ENCODE peak calls at places on chromosome 10, in six cellular contexts. A, S, D, L, X and I are unnamed samples.

GRCh38 chr10:52314007-52314821 is at the start of gene DKK1:
- DNase-seq in A (peak; percentile 87), S (no peak), X (peak; percentile 72), D (no peak), L (peak; percentile 36), I (peak; percentile 77)

GRCh38 chr10:123558651-123559050 is 107.5 kb upstream of the GPR26 start:
- DNase-seq in D (no peak), L (no peak), A (no peak), S (no peak), X (no peak), I (no peak)

GRCh38 chr10:121413951-121414350 is 184.3 kb downstream of the FGFR2 start:
- DNase-seq in L (no peak), X (no peak), A (no peak), S (no peak), D (no peak), I (no peak)

GRCh38 chr10:19730848-19731247 is 85.4 kb upstream of the PLXDC2 start:
- DNase-seq in S (no peak), X (no peak), A (no peak), L (no peak), D (no peak), I (no peak)

GRCh38 chr10:75029420-75029819 is 82.0 kb upstream of the SAMD8 start:
- DNase-seq in A (no peak), X (no peak), D (no peak), L (no peak), S (no peak), I (no peak)

GRCh38 chr10:102452672-102453340 is 1.5 kb upstream of the C10orf95 start:
- DNase-seq in X (no peak), L (no peak), A (no peak), D (no peak), S (no peak), I (peak; percentile 53)

GRCh38 chr10:35492387-35493195 is 112.5 kb upstream of the GJD4 start:
- DNase-seq in A (no peak), S (no peak), L (no peak), X (no peak), D (no peak), I (no peak)

GRCh38 chr10:58152698-58153263 is 114.9 kb downstream of the IPMK start:
- DNase-seq in S (no peak), X (no peak), D (no peak), A (no peak), L (no peak), I (peak; percentile 70)

GRCh38 chr10:97861924-97862323 is 12.3 kb downstream of the GOLGA7B start:
- DNase-seq in A (no peak), L (no peak), D (no peak), X (no peak), S (no peak), I (no peak)

GRCh38 chr10:6171891-6172354 is 30.8 kb upstream of the PFKFB3 start:
- DNase-seq in D (no peak), X (peak; percentile 85), A (peak; percentile 83), L (peak; percentile 46), S (no peak), I (peak; percentile 88)

GRCh38 chr10:30387646-30388243 is 38.7 kb upstream of the MTPAP start:
- DNase-seq in D (no peak), A (no peak), S (no peak), X (no peak), L (no peak), I (no peak)

GRCh38 chr10:28282341-28282740 is 20.5 kb downstream of the MPP7 start:
- DNase-seq in A (no peak), L (no peak), D (no peak), X (no peak), S (no peak), I (no peak)

GRCh38 chr10:82969405-82969804 is 1094.4 kb downstream of the NRG3 start:
- DNase-seq in S (no peak), L (no peak), D (no peak), X (no peak), A (no peak), I (peak; percentile 7)

GRCh38 chr10:130459011-130459410 is 322.8 kb downstream of the GLRX3 start:
- DNase-seq in D (no peak), S (no peak), A (no peak), X (no peak), L (no peak), I (no peak)

GRCh38 chr10:79084012-79084971 is 15.5 kb downstream of the ZMIZ1 start:
- DNase-seq in X (peak; percentile 95), L (peak; percentile 93), D (no peak), S (peak; percentile 46), A (peak; percentile 95), I (peak; percentile 72)

GRCh38 chr10:32317795-32318194 is 29.2 kb downstream of the EPC1 start:
- DNase-seq in X (no peak), D (no peak), A (no peak), S (no peak), L (no peak), I (peak; percentile 38)

GRCh38 chr10:72322280-72323058 is 32.2 kb downstream of the DNAJB12 start:
- DNase-seq in D (no peak), S (no peak), L (no peak), A (no peak), X (no peak), I (no peak)
- H3K27ac ChIP-seq in D (no peak overlapping the region), S (peak overlapping the region; percentile 95), L (peak overlapping the region; percentile 2), A (no peak overlapping the region), X (peak overlapping the region; percentile 85), I (peak overlapping the region; percentile 96)

GRCh38 chr10:3757250-3757637 is 27.8 kb downstream of the KLF6 start:
- DNase-seq in X (no peak), S (no peak), D (no peak), A (no peak), L (no peak), I (no peak)
- H3K4me1 ChIP-seq in X (peaks cover 11% of the 10 kb centered on the region), S (peaks cover 68% of the 10 kb centered on the region), D (peaks cover 8% of the 10 kb centered on the region), A (no peaks in the 10 kb centered on the region), L (peaks cover 11% of the 10 kb centered on the region), I (no peaks in the 10 kb centered on the region)

GRCh38 chr10:92811986-92812385 is 36.3 kb upstream of the EXOC6 start:
- DNase-seq in D (no peak), X (no peak), L (no peak), A (no peak), S (no peak), I (no peak)
- H3K27ac ChIP-seq in D (no peak overlapping the region), X (no peak overlapping the region), L (peak overlapping the region; percentile 26), A (no peak overlapping the region), S (no peak overlapping the region), I (no peak overlapping the region)

GRCh38 chr10:115801987-115802386 is 471.0 kb downstream of the GFRA1 start:
- DNase-seq in D (no peak), X (no peak), A (no peak), L (no peak), S (no peak), I (no peak)

GRCh38 chr10:115802911-115803310 is 470.1 kb downstream of the GFRA1 start:
- DNase-seq in D (no peak), L (no peak), S (no peak), A (no peak), X (no peak), I (no peak)

GRCh38 chr10:115795964-115796363 is 477.0 kb downstream of the GFRA1 start:
- DNase-seq in L (no peak), D (no peak), S (no peak), X (no peak), A (no peak), I (no peak)

DNA sequence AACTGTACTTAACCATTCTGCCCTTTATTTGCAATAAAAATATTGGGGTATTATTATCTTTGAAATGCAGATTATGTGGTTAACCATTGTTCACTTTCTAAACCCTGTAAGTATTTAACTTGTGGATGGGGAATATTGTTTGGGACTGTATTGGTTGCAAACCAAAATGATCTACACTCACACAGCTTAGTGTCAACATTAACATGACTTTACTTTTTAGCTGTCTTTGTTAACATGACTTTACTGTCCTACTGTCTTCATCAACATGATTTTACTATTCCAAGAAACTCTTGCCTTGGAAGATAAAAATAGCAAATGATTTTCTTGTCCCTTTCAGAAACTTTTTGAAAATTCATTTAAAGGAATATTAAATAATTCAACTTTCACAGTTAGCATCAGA is 471.5 kb downstream of the GFRA1 start:
- DNase-seq in X (no peak), A (no peak), D (no peak), S (no peak), L (no peak), I (no peak)
- H3K4me1 ChIP-seq in X (no peaks in the 10 kb centered on the region), A (no peaks in the 10 kb centered on the region), D (no peaks in the 10 kb centered on the region), S (no peaks in the 10 kb centered on the region), L (no peaks in the 10 kb centered on the region), I (no peaks in the 10 kb centered on the region)

DNA sequence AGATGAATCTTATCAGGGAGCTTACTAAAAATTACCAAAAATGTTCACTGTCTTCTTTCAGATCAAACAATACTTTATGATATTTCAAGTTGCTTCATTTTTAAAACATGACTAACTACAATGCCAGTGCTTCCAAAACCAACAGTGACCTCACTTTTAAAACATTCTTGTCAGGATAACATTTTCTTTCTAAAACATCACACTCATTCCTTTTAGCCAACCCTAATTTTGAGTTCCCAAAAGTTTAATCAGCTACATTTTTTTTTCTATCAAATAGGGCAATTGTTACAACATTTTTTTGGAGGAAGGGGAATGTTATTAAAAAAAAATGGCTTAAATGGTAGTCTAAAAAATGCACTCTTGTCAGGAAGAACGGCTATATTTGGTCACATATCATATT is 37.3 kb downstream of the RTKN2 start:
- DNase-seq in S (no peak), A (no peak), X (no peak), D (no peak), L (no peak), I (no peak)
- H3K27ac ChIP-seq in S (peak overlapping the region; percentile 31), A (peak overlapping the region; percentile 33), X (peak overlapping the region; percentile 56), D (no peak overlapping the region), L (no peak overlapping the region), I (no peak overlapping the region)

GRCh38 chr10:60237977-60238376 is 151.7 kb downstream of the ANK3 start:
- DNase-seq in D (no peak), S (no peak), L (no peak), X (no peak), A (no peak), I (no peak)
- H3K4me1 ChIP-seq in D (no peaks in the 10 kb centered on the region), S (peaks cover 15% of the 10 kb centered on the region), L (peaks cover 9% of the 10 kb centered on the region), X (no peaks in the 10 kb centered on the region), A (no peaks in the 10 kb centered on the region), I (peaks cover 7% of the 10 kb centered on the region)

GRCh38 chr10:69728335-69728861 is 73.3 kb upstream of the COL13A1 start:
- DNase-seq in L (no peak), A (no peak), S (no peak), D (no peak), X (no peak), I (no peak)
- H3K27ac ChIP-seq in L (no peak overlapping the region), A (no peak overlapping the region), S (peak overlapping the region; percentile 42), D (no peak overlapping the region), X (peak overlapping the region; percentile 91), I (no peak overlapping the region)

GRCh38 chr10:88853155-88853554 is 1.5 kb upstream of the ANKRD22 start:
- DNase-seq in S (no peak), D (no peak), X (no peak), A (no peak), L (no peak), I (no peak)
- H3K4me1 ChIP-seq in S (peaks cover 76% of the 10 kb centered on the region), D (no peaks in the 10 kb centered on the region), X (no peaks in the 10 kb centered on the region), A (peaks cover 7% of the 10 kb centered on the region), L (no peaks in the 10 kb centered on the region), I (peaks cover 23% of the 10 kb centered on the region)

GRCh38 chr10:23657677-23658076 is 218.8 kb downstream of the OTUD1 start:
- DNase-seq in X (no peak), D (no peak), L (no peak), A (no peak), S (no peak), I (peak; percentile 95)
- H3K27ac ChIP-seq in X (no peak overlapping the region), D (no peak overlapping the region), L (no peak overlapping the region), A (no peak overlapping the region), S (no peak overlapping the region), I (peak overlapping the region; percentile 82)